ENCODE peak calls at places on chromosomes 6 and 20, in five cellular contexts. T is K562, Z is GM23338, C is A549, S is GM12878. O is an unnamed sample.

GRCh38 chr6:136225496-136225895 is 24.6 kb downstream of the MTFR2 start:
- DNase-seq in C (no peak), T (no peak), Z (peak; percentile 5), S (no peak), O (no peak)

GRCh38 chr6:145372671-145373123 is 362.6 kb downstream of the EPM2A start:
- DNase-seq in S (peak; percentile 52), C (no peak), T (no peak), Z (no peak), O (peak; percentile 12)

GRCh38 chr6:136566007-136566487 is 15.8 kb upstream of the MAP7 start:
- DNase-seq in T (peak; percentile 23), Z (no peak), C (no peak), S (no peak), O (no peak)

GRCh38 chr6:12245763-12246720 is 44.1 kb upstream of the EDN1 start:
- DNase-seq in T (no peak), S (no peak), Z (peak; percentile 24), C (no peak), O (no peak)

GRCh38 chr6:53805725-53806124 is 10.9 kb downstream of the LRRC1 start:
- DNase-seq in C (no peak), T (no peak), S (no peak), Z (no peak), O (no peak)

GRCh38 chr6:69084746-69085335 is 449.8 kb downstream of the ADGRB3 start:
- DNase-seq in C (no peak), T (no peak), Z (no peak), S (no peak), O (no peak)

GRCh38 chr20:45377191-45377775 is 842 bp downstream of the TP53TG5 start:
- DNase-seq in C (no peak), Z (no peak), T (no peak), S (no peak), O (no peak)

GRCh38 chr6:145963216-145964068 is 716 bp downstream of the SHPRH start:
- DNase-seq in T (peak; percentile 55), S (peak; percentile 8), C (peak; percentile 38), Z (peak; percentile 62), O (no peak)

GRCh38 chr6:14876778-14877613 is 368.9 kb upstream of the JARID2 start:
- DNase-seq in S (peak; percentile 95), T (no peak), C (no peak), Z (no peak), O (no peak)

GRCh38 chr20:63448050-63448449 is 24.4 kb downstream of the KCNQ2 start:
- DNase-seq in C (no peak), Z (no peak), S (no peak), T (no peak), O (no peak)

GRCh38 chr6:3484240-3484639 is 27.4 kb upstream of the SLC22A23 start:
- DNase-seq in C (no peak), S (no peak), Z (no peak), T (no peak), O (no peak)

GRCh38 chr6:73134588-73134987 is 90.7 kb downstream of the KHDC1L start:
- DNase-seq in T (peak; percentile 23), Z (peak; percentile 92), C (no peak), S (no peak), O (peak; percentile 16)

GRCh38 chr6:164097557-164098398 is 683.3 kb downstream of the QKI start:
- DNase-seq in S (no peak), T (no peak), C (no peak), Z (peak; percentile 45), O (no peak)

GRCh38 chr20:1370548-1371110 is 22.2 kb downstream of the FKBP1A start:
- DNase-seq in Z (no peak), S (no peak), C (no peak), T (no peak), O (no peak)

GRCh38 chr6:44211284-44211683 is 5.4 kb upstream of the MYMX start:
- DNase-seq in S (no peak), C (no peak), Z (no peak), T (no peak), O (no peak)

GRCh38 chr20:45850926-45851325 is 6.3 kb downstream of the ACOT8 start:
- DNase-seq in T (peak; percentile 43), Z (no peak), S (no peak), C (no peak), O (no peak)

GRCh38 chr20:48919882-48920526 is 1.5 kb upstream of the ARFGEF2 start:
- DNase-seq in Z (no peak), C (no peak), T (no peak), S (no peak), O (peak; percentile 98)

GRCh38 chr6:129755787-129756186 is 45.8 kb upstream of the ARHGAP18 start:
- DNase-seq in C (no peak), Z (no peak), T (no peak), S (no peak), O (no peak)

GRCh38 chr6:73956305-73956704 is 260.3 kb downstream of the CD109 start:
- DNase-seq in S (no peak), T (no peak), C (no peak), Z (no peak), O (no peak)

GRCh38 chr6:118495639-118496296 is 52.3 kb upstream of the PLN start:
- DNase-seq in Z (no peak), S (no peak), T (no peak), C (no peak), O (peak; percentile 35)

GRCh38 chr6:1606533-1607235 is 3.0 kb upstream of the FOXC1 start:
- DNase-seq in C (no peak), S (no peak), T (no peak), Z (peak; percentile 92), O (no peak)

GRCh38 chr20:17655865-17656489 is 26.1 kb downstream of the RRBP1 start:
- DNase-seq in C (no peak), S (peak; percentile 11), Z (peak; percentile 70), T (peak; percentile 19), O (no peak)

GRCh38 chr20:2756056-2756611 is 44.3 kb downstream of the CPXM1 start:
- DNase-seq in C (no peak), T (peak; percentile 43), S (no peak), Z (peak; percentile 86), O (peak; percentile 64)

GRCh38 chr20:20603339-20603990 is 109.0 kb downstream of the RALGAPA2 start:
- DNase-seq in C (no peak), S (peak; percentile 95), Z (no peak), T (no peak), O (no peak)

GRCh38 chr20:25252686-25253421 is 5.0 kb downstream of the PYGB start:
- DNase-seq in T (no peak), C (no peak), Z (no peak), S (no peak), O (no peak)

GRCh38 chr6:45822269-45822812 is 193.3 kb downstream of the CLIC5 start:
- DNase-seq in Z (no peak), C (no peak), T (no peak), S (no peak), O (no peak)

DNA sequence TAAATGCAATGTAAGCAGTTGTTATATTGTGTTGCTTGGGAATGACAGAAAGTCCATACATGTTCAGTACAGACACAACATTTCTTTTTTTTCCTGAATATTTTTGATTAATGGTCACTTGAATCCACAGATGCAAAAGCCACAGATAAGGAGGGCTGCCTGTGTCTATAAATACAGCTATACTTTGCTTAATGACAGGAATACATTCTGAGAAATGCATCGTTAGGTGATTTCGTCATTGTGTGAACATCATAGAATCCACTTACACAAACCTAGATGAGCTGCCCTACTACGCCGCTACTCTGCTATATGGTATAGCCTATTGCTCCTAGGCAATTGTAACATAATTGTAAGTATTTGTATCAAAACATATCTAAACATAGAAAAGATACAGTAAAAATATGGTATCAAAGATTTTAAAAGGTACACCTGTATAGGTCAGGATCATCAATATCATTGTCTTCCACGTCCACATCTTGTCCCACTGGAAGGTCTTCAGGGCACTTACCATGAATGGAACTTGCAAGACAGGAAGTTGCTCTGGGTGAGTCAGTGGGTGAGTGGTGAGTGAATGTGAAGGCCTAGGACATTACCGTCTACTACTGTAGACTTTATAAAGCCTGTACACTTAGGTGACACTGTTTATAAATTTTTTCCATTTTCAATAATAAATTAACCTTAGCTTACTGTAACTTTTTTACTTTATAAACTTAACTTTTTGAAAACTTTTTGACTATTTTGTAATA is 27.9 kb upstream of the POPDC3 start:
- DNase-seq in T (no peak), C (no peak), Z (no peak), S (no peak), O (no peak)
- H3K27ac ChIP-seq in T (no peak overlapping the region), C (no peak overlapping the region), Z (no peak overlapping the region), S (no peak overlapping the region), O (no peak overlapping the region)

DNA sequence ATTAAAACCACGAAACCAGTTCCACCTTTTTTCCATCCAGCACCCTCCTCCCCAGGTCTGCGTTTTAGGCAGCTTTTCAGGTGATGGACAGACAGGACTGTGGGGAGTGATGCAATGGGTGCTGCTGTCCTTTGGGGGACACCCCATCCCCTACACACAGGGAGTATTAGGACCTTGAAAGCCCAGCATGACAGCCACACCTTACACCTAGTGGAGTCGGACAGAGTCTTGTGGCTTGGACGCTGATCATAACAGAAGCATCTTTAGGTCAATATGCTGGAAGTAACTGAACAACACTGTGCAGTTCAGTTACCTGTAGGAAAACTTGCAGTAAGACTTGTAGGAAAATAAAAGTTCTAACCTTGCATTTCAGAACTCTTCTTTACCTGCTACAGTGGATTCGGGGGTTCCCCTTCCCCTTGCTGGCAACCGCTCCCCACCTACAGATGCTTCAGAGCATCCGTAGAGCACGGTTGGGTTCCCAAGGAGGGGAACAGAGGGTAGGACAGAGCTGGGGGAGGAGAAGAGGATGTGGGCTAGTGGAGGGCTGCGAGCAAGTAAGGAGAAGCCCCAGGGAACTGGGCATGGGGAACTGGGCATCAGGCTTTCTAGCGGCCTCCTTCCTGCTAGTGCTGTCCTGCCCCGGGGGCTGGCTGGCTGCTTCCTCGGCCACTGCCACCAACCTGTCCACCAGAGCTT is 31.7 kb downstream of the PLEKHG1 start:
- DNase-seq in S (no peak), T (no peak), C (no peak), Z (no peak), O (no peak)
- TF ChIP-seq JUNB in S (no peak), T (no peak), C (no peak), Z (no peak), O (no peak)

DNA sequence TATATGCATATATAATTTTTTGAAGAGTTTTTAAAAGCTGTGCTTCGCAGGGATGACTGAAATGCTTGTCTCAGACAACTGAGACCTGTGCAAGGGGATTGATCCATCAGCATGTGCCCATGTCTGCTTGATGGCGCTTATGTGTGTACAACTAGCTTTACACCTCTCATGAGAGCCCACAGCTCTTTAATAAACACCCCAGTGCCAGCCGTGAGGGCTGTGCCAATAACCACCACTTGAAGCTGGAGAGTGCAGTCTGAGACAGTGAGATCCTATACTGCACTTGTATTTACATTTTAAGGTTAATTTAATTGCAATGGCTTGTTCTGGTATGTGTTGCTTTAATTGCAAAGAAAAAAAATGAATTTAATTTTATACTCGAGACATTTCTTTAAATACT is 225.5 kb downstream of the BCKDHB start:
- DNase-seq in C (no peak), T (no peak), S (no peak), Z (no peak), O (no peak)
- H3K27ac ChIP-seq in C (no peak overlapping the region), T (no peak overlapping the region), S (no peak overlapping the region), Z (peak overlapping the region; percentile 58), O (no peak overlapping the region)

GRCh38 chr6:85449818-85450577 is at the start of gene NT5E:
- DNase-seq in Z (peak; percentile 90), S (no peak), T (no peak), C (peak; percentile 55), O (peak; percentile 24)
- TF ChIP-seq JUNB in Z (no peak), S (no peak), T (no peak), C (no peak), O (no peak)